ENCODE peak calls at places on chromosome 21, in five cellular contexts. H is OCI-M1, S is fibroblast of pulmonary artery, U is psoas muscle, O is NCI-H1105. R is an unnamed sample.

GRCh38 chr21:46163375-46163774 is 8.0 kb upstream of the FTCD start:
- DNase-seq in H (no peak), S (no peak), U (no peak), O (no peak), R (no peak)

GRCh38 chr21:45615145-45615711 is 28.3 kb upstream of the PCBP3 start:
- DNase-seq in H (no peak), S (peak), U (no peak), O (no peak), R (no peak)

GRCh38 chr21:38420140-38420539 is 78.1 kb downstream of the ERG start:
- DNase-seq in H (no peak), S (no peak), U (no peak), O (no peak), R (no peak)

GRCh38 chr21:32494946-32495703 is 82.6 kb downstream of the EVA1C start:
- DNase-seq in H (peak), S (peak), U (no peak), O (no peak), R (no peak)

GRCh38 chr21:41973861-41974751 is 20.3 kb upstream of the C2CD2 start:
- DNase-seq in H (no peak), S (peak), U (no peak), O (no peak), R (no peak)

GRCh38 chr21:43025636-43026180 is 49.9 kb downstream of the CBS start:
- DNase-seq in H (no peak), S (peak), U (no peak), O (no peak), R (no peak)

GRCh38 chr21:25457411-25457810 is 149.9 kb downstream of the MRPL39 start:
- DNase-seq in H (peak), S (peak), U (no peak), O (no peak), R (no peak)

GRCh38 chr21:45590246-45590725 is 48.0 kb upstream of the SLC19A1 start:
- DNase-seq in H (peak), S (peak), U (peak), O (no peak), R (peak)

GRCh38 chr21:44441581-44442265 is 13.6 kb upstream of the LRRC3 start:
- DNase-seq in H (no peak), S (no peak), U (peak), O (no peak), R (no peak)

GRCh38 chr21:38379171-38379570 is 119.1 kb downstream of the ERG start:
- DNase-seq in H (no peak), S (no peak), U (no peak), O (no peak), R (no peak)

GRCh38 chr21:15224346-15225086 is 159.7 kb upstream of the NRIP1 start:
- DNase-seq in H (no peak), S (peak), U (no peak), O (no peak), R (no peak)

GRCh38 chr21:45574691-45575090 is 32.5 kb upstream of the SLC19A1 start:
- DNase-seq in H (no peak), S (no peak), U (no peak), O (no peak), R (no peak)

GRCh38 chr21:35164380-35164779 is 115.3 kb upstream of the RUNX1 start:
- DNase-seq in H (no peak), S (no peak), U (no peak), O (no peak), R (no peak)

GRCh38 chr21:42594616-42595280 is 58.7 kb upstream of the PDE9A start:
- DNase-seq in H (no peak), S (no peak), U (no peak), O (no peak), R (no peak)

GRCh38 chr21:27725916-27726315 is 759.0 kb upstream of the ADAMTS5 start:
- DNase-seq in H (no peak), S (no peak), U (no peak), O (no peak), R (no peak)

R was measured in nephron progenitor cell.